ENCODE peak calls at places on chromosomes 1 and 21, in five cellular contexts. One of them, this sample, is unnamed.

GRCh38 chr1:30682396-30683275 is 40.7 kb downstream of the MATN1 start:
- DNase-seq in H54: no peak
- DNase-seq in small intestine: peak
- DNase-seq in activated T-helper 2 cell treated with anti-CD3 and anti-CD28 coated beads, Interferon-gamma antibody, Interleukin-2, Interleukin-4, amounts not matched to agents 10 μg/mL and 5 μg/mL and 100 μg/mL, durations not matched to agents 14 hours and 24 hours and 36 hours: no peak
- DNase-seq in A549: no peak
- DNase-seq in this sample: no peak

GRCh38 chr1:86741947-86742572 is 37.7 kb downstream of the SH3GLB1 start:
- DNase-seq in H54: no peak
- DNase-seq in small intestine: peak
- DNase-seq in activated T-helper 2 cell treated with anti-CD3 and anti-CD28 coated beads, Interferon-gamma antibody, Interleukin-2, Interleukin-4, amounts not matched to agents 10 μg/mL and 5 μg/mL and 100 μg/mL, durations not matched to agents 14 hours and 24 hours and 36 hours: no peak
- DNase-seq in A549: peak
- DNase-seq in this sample: no peak

GRCh38 chr1:31417148-31417547 is 4.1 kb downstream of the SERINC2 start:
- DNase-seq in activated T-helper 2 cell treated with anti-CD3 and anti-CD28 coated beads, Interferon-gamma antibody, Interleukin-2, Interleukin-4, amounts not matched to agents 10 μg/mL and 5 μg/mL and 100 μg/mL, durations not matched to agents 14 hours and 24 hours and 36 hours: no peak
- DNase-seq in small intestine: peak
- DNase-seq in H54: no peak
- DNase-seq in A549: no peak
- DNase-seq in this sample: no peak

GRCh38 chr1:68904472-68904871 is 407.6 kb upstream of the DEPDC1 start:
- DNase-seq in activated T-helper 2 cell treated with anti-CD3 and anti-CD28 coated beads, Interferon-gamma antibody, Interleukin-2, Interleukin-4, amounts not matched to agents 10 μg/mL and 5 μg/mL and 100 μg/mL, durations not matched to agents 14 hours and 24 hours and 36 hours: no peak
- DNase-seq in A549: no peak
- DNase-seq in H54: no peak
- DNase-seq in small intestine: no peak
- DNase-seq in this sample: no peak

GRCh38 chr21:45149021-45149420 is 74.6 kb downstream of the ADARB1 start:
- DNase-seq in A549: no peak
- DNase-seq in small intestine: no peak
- DNase-seq in H54: no peak
- DNase-seq in activated T-helper 2 cell treated with anti-CD3 and anti-CD28 coated beads, Interferon-gamma antibody, Interleukin-2, Interleukin-4, amounts not matched to agents 10 μg/mL and 5 μg/mL and 100 μg/mL, durations not matched to agents 14 hours and 24 hours and 36 hours: no peak
- DNase-seq in this sample: no peak

GRCh38 chr1:164637461-164638375 is 78.7 kb downstream of the PBX1 start:
- DNase-seq in activated T-helper 2 cell treated with anti-CD3 and anti-CD28 coated beads, Interferon-gamma antibody, Interleukin-2, Interleukin-4, amounts not matched to agents 10 μg/mL and 5 μg/mL and 100 μg/mL, durations not matched to agents 14 hours and 24 hours and 36 hours: no peak
- DNase-seq in small intestine: no peak
- DNase-seq in A549: peak
- DNase-seq in H54: peak
- DNase-seq in this sample: no peak

GRCh38 chr1:62076286-62076685 is 118.4 kb upstream of the L1TD1 start:
- DNase-seq in small intestine: peak
- DNase-seq in H54: peak
- DNase-seq in A549: peak
- DNase-seq in activated T-helper 2 cell treated with anti-CD3 and anti-CD28 coated beads, Interferon-gamma antibody, Interleukin-2, Interleukin-4, amounts not matched to agents 10 μg/mL and 5 μg/mL and 100 μg/mL, durations not matched to agents 14 hours and 24 hours and 36 hours: no peak
- DNase-seq in this sample: no peak

GRCh38 chr1:31664528-31664927 is 19.9 kb upstream of the PEF1 start:
- DNase-seq in small intestine: no peak
- DNase-seq in activated T-helper 2 cell treated with anti-CD3 and anti-CD28 coated beads, Interferon-gamma antibody, Interleukin-2, Interleukin-4, amounts not matched to agents 10 μg/mL and 5 μg/mL and 100 μg/mL, durations not matched to agents 14 hours and 24 hours and 36 hours: no peak
- DNase-seq in H54: no peak
- DNase-seq in A549: no peak
- DNase-seq in this sample: no peak

GRCh38 chr1:19251305-19252196 is at the start of the genes EMC1 and MRTO4:
- DNase-seq in H54: peak
- DNase-seq in A549: peak
- DNase-seq in activated T-helper 2 cell treated with anti-CD3 and anti-CD28 coated beads, Interferon-gamma antibody, Interleukin-2, Interleukin-4, amounts not matched to agents 10 μg/mL and 5 μg/mL and 100 μg/mL, durations not matched to agents 14 hours and 24 hours and 36 hours: peak
- DNase-seq in small intestine: peak
- DNase-seq in this sample: peak

GRCh38 chr21:45630066-45630694 is 13.3 kb upstream of the PCBP3 start:
- DNase-seq in small intestine: no peak
- DNase-seq in H54: no peak
- DNase-seq in activated T-helper 2 cell treated with anti-CD3 and anti-CD28 coated beads, Interferon-gamma antibody, Interleukin-2, Interleukin-4, amounts not matched to agents 10 μg/mL and 5 μg/mL and 100 μg/mL, durations not matched to agents 14 hours and 24 hours and 36 hours: no peak
- DNase-seq in A549: no peak
- DNase-seq in this sample: no peak